ENCODE peak calls at places on chromosomes 11 and 22, in nine cellular contexts. D is neural crest cell, G is OCI-LY7, C is heart left ventricle, N is tibial artery, V is GM20000, L is IMR-90, Z is astrocyte of the spinal cord, F is BJ. H is an unnamed sample.

GRCh38 chr22:38177926-38178604 is 3.6 kb downstream of the PLA2G6 start:
- DNase-seq in Z (peak; percentile 81), L (peak; percentile 89), G (no peak), F (peak; percentile 79), V (no peak), N (peak; percentile 74), C (peak; percentile 56), D (no peak), H (no peak)

GRCh38 chr22:46537221-46537945 is at the start of gene CELSR1:
- DNase-seq in L (peak; percentile 11), C (no peak), G (no peak), N (no peak), Z (no peak), F (no peak), V (peak; percentile 66), D (peak; percentile 29), H (peak; percentile 53)

GRCh38 chr11:15819679-15820286 is 536.6 kb downstream of the SOX6 start:
- DNase-seq in Z (peak; percentile 39), L (peak; percentile 19), F (no peak), V (peak; percentile 53), C (peak; percentile 86), G (peak; percentile 33), D (peak; percentile 80), N (peak; percentile 80), H (peak; percentile 54)

GRCh38 chr22:32545801-32546200 is 71.2 kb downstream of the FBXO7 start:
- DNase-seq in V (no peak), Z (no peak), N (peak; percentile 67), L (peak; percentile 45), D (no peak), C (no peak), F (no peak), G (no peak), H (no peak)

GRCh38 chr11:2462092-2462985 is 17.5 kb downstream of the KCNQ1 start:
- DNase-seq in N (peak; percentile 56), L (no peak), C (no peak), G (no peak), D (no peak), V (no peak), Z (no peak), F (no peak), H (no peak)

GRCh38 chr22:50030315-50031188 is 18.0 kb upstream of the IL17REL start:
- DNase-seq in L (peak; percentile 54), D (peak; percentile 68), G (peak; percentile 86), N (peak; percentile 78), C (peak; percentile 61), V (peak; percentile 96), F (no peak), Z (peak; percentile 48), H (peak; percentile 93)

GRCh38 chr11:36631704-36632287 is 33.8 kb upstream of the RAG2 start:
- DNase-seq in D (no peak), F (no peak), Z (no peak), C (no peak), G (no peak), N (no peak), V (peak; percentile 9), L (no peak), H (peak; percentile 3)

GRCh38 chr11:119340335-119341221 is at the start of gene C1QTNF5:
- DNase-seq in L (peak; percentile 57), Z (peak; percentile 63), G (no peak), C (peak; percentile 91), N (peak; percentile 95), D (no peak), V (no peak), F (no peak), H (no peak)

GRCh38 chr11:107565219-107565937 is at the start of gene ALKBH8:
- DNase-seq in V (peak; percentile 74), N (peak; percentile 83), G (peak; percentile 80), C (peak; percentile 76), Z (peak; percentile 62), L (peak; percentile 58), D (peak; percentile 67), F (no peak), H (peak; percentile 74)

GRCh38 chr11:66863428-66864125 is 6.7 kb downstream of the LRFN4 start:
- DNase-seq in L (no peak), C (peak; percentile 25), G (no peak), N (no peak), F (no peak), Z (no peak), V (no peak), D (no peak), H (no peak)
- TF ChIP-seq CTCF in L (no peak), C (no peak), G (no peak), N (no peak), F (no peak), Z (no peak), V (no peak), D (no peak), H (no peak)

DNA sequence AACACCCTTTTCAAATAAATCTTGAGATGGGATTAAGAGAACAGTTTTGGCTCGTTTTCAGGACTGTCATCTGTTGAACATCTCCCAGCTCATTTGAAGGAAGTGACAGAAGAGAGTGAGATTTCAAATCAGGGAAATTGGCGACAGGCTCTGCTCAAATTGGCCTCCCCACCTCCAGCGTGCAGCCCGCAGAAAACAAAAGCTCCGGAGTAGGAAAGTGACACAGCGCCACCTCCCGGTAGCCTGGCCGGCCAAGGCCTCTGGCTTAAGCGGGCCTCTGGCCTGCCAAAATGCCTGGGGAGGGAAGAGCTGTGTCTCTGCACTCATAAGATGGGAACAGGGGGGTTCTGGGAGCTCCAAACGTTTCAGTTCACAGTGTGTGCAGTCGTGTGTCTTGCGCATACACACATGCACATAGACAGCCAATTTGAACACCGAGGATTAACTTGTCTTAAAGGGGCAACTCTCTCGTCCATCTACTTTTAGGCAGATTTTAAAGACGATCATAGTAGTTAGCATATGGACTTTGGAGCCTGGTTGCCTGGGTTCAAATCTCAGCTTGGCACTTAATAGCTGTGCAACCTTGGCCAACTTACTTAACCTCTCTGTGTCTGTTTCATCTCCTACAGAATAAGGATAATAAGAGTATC is 132.7 kb upstream of the RCN1 start:
- DNase-seq in V (peak; percentile 78), G (peak; percentile 35), Z (peak; percentile 43), N (no peak), D (peak; percentile 76), C (peak; percentile 63), L (peak; percentile 29), F (no peak), H (peak; percentile 77)
- TF ChIP-seq CTCF in V (peak; percentile 91), G (peak; percentile 80), Z (peak; percentile 93), N (peak; percentile 25), D (peak; percentile 84), C (peak; percentile 84), L (peak; percentile 63), F (peak; percentile 87), H (peak; percentile 89)

GRCh38 chr11:45245237-45246045 is 40.7 kb downstream of the SYT13 start:
- DNase-seq in L (no peak), D (no peak), C (no peak), N (no peak), G (no peak), F (no peak), V (no peak), Z (no peak), H (no peak)
- TF ChIP-seq CTCF in L (no peak), D (no peak), C (no peak), N (no peak), G (no peak), F (no peak), V (no peak), Z (no peak), H (no peak)

DNA sequence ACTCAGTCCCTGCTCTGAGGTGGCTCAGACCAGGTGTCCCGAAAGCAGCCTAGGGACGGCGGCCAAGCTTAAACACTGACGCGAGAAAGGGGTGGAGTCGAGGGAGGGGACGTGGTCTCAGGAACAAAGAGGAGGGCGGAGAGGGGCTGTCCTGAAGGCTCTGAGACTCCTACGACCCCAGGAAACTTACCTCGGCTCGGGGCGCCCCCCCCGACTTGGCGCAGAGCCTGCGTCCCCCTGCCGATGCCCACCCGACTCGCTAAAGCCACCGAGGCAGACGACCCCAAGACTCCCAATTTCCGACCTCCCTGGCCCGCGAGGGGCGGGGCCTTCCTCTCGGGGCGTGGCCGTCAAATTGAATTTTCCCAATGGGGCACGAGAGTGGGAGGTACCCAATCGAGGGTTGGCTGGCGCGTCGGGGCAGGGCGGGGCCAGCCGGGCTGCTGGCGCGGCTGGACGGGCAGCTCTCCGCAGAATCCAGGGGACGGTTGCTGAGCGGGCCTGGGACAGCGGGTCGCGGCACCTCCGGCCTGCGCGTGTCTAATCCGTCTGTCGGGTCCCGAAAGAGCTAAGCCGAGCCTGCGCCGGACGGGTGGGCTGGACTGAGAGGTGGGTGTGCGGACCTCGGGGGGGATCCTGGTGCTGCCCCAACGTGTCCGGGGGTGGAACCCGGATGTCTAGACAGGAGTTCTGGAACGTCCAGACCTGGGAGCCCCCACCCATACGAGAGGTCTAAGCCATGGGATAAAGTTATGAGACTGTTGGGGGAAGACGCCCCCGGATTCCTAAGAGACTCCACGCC is at the start of gene SMTN:
- DNase-seq in D (peak; percentile 94), L (peak; percentile 85), C (peak; percentile 94), F (peak; percentile 41), G (peak; percentile 92), Z (peak; percentile 91), V (peak; percentile 93), N (peak; percentile 96), H (peak; percentile 94)
- TF ChIP-seq CTCF in D (no peak), L (no peak), C (no peak), F (no peak), G (peak; percentile 39), Z (no peak), V (no peak), N (no peak), H (no peak)

GRCh38 chr22:41668971-41669911 is 19.4 kb downstream of the SNU13 start:
- DNase-seq in N (peak; percentile 55), V (no peak), G (no peak), Z (peak; percentile 46), C (no peak), F (peak; percentile 65), D (no peak), L (peak; percentile 85), H (no peak)

GRCh38 chr22:41672780-41673509 is 15.7 kb downstream of the SNU13 start:
- DNase-seq in C (no peak), F (no peak), D (no peak), L (no peak), Z (no peak), N (no peak), V (no peak), G (peak; percentile 56), H (no peak)

GRCh38 chr22:41676134-41676533 is 12.5 kb downstream of the SNU13 start:
- DNase-seq in D (no peak), L (no peak), Z (no peak), N (no peak), G (no peak), F (no peak), C (no peak), V (no peak), H (no peak)

DNA sequence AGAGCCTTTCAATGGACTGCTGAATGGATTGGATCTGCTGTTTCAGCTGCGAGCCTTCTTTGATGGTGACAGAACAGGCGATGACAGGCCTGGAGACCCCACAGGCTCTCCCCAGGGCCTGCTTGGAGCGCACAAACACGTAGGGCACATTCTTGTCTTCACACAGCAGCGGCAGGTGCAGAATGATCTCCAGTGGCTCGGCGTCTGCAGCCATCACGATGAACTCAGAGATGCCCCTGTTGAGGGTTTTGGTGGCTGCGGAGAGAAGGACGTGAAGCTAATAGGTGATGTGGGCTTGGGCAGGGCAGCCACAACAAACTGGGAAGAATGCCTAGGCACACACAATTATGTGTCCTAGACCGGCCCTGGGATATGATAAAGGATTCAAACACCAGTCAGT is 13.7 kb downstream of the SNU13 start:
- DNase-seq in C (no peak), D (no peak), G (no peak), Z (no peak), F (no peak), L (no peak), N (no peak), V (no peak), H (no peak)
- TF ChIP-seq CTCF in C (no peak), D (no peak), G (no peak), Z (no peak), F (no peak), L (no peak), N (no peak), V (no peak), H (no peak)